ENCODE peak calls at places on chromosomes 7 and 10, in eight cellular contexts. X, V, Q, W, G, D, U and A are unnamed samples.

GRCh38 chr10:67976292-67977245 is 92.1 kb downstream of the SIRT1 start:
- DNase-seq in U (no peak), D (no peak), G (no peak), Q (no peak), X (peak; percentile 19), V (no peak), W (no peak), A (peak; percentile 85)

GRCh38 chr7:115357213-115357999 is 435.5 kb downstream of the MDFIC start:
- DNase-seq in U (peak; percentile 87), D (no peak), X (peak; percentile 94), V (no peak), Q (no peak), W (no peak), G (no peak), A (no peak)

GRCh38 chr7:18754766-18755165 is 259.2 kb downstream of the HDAC9 start:
- DNase-seq in U (peak; percentile 40), Q (no peak), X (peak; percentile 16), D (no peak), W (no peak), G (no peak), V (peak; percentile 46), A (no peak)

GRCh38 chr10:129541208-129541607 is 74.2 kb downstream of the MGMT start:
- DNase-seq in U (peak; percentile 26), V (no peak), X (peak; percentile 36), G (no peak), W (no peak), Q (no peak), D (no peak), A (no peak)

GRCh38 chr10:69220041-69220451 is at the start of gene HKDC1:
- DNase-seq in G (no peak), V (no peak), X (no peak), D (no peak), Q (no peak), U (no peak), W (no peak), A (peak; percentile 56)

GRCh38 chr7:77524732-77525131 is 12.4 kb upstream of the PTPN12 start:
- DNase-seq in G (no peak), U (no peak), X (no peak), V (no peak), D (no peak), W (no peak), Q (no peak), A (no peak)

GRCh38 chr7:149584009-149584408 is 86.4 kb upstream of the ZNF746 start:
- DNase-seq in V (no peak), G (no peak), X (no peak), D (no peak), Q (no peak), W (no peak), U (no peak), A (no peak)

GRCh38 chr10:17273403-17273802 is 45.4 kb downstream of the VIM start:
- DNase-seq in V (peak; percentile 88), X (peak; percentile 80), Q (no peak), D (no peak), U (peak; percentile 22), W (no peak), G (peak; percentile 22), A (no peak)

GRCh38 chr7:77419102-77419501 is 3.0 kb upstream of the GSAP start:
- DNase-seq in W (no peak), Q (no peak), U (no peak), D (no peak), X (no peak), G (no peak), V (no peak), A (no peak)

GRCh38 chr10:103892181-103892580 is 25.8 kb downstream of the STN1 start:
- DNase-seq in G (no peak), D (no peak), V (no peak), Q (no peak), W (no peak), U (no peak), X (no peak), A (no peak)
- H3K4me1 ChIP-seq in G (peaks cover 78% of the 10 kb centered on the region), D (peaks cover 87% of the 10 kb centered on the region), V (peaks cover 73% of the 10 kb centered on the region), Q (peaks cover 62% of the 10 kb centered on the region), W (peaks cover 37% of the 10 kb centered on the region), U (peaks cover 30% of the 10 kb centered on the region), X (peaks cover 30% of the 10 kb centered on the region), A (peaks cover 63% of the 10 kb centered on the region)

GRCh38 chr10:126731613-126731995 is 61.1 kb upstream of the C10orf90 start:
- DNase-seq in X (no peak), U (peak; percentile 63), G (no peak), V (no peak), Q (no peak), D (no peak), W (no peak), A (no peak)

GRCh38 chr10:126732308-126732707 is 61.8 kb upstream of the C10orf90 start:
- DNase-seq in V (no peak), U (no peak), X (no peak), W (no peak), G (no peak), Q (no peak), D (no peak), A (no peak)

GRCh38 chr10:126734957-126735356 is 64.5 kb upstream of the C10orf90 start:
- DNase-seq in D (no peak), U (peak; percentile 26), V (peak; percentile 25), X (no peak), G (no peak), W (no peak), Q (no peak), A (no peak)

GRCh38 chr10:126736737-126737136 is 66.2 kb upstream of the C10orf90 start:
- DNase-seq in U (no peak), D (no peak), G (no peak), V (no peak), W (no peak), X (no peak), Q (no peak), A (no peak)

DNA sequence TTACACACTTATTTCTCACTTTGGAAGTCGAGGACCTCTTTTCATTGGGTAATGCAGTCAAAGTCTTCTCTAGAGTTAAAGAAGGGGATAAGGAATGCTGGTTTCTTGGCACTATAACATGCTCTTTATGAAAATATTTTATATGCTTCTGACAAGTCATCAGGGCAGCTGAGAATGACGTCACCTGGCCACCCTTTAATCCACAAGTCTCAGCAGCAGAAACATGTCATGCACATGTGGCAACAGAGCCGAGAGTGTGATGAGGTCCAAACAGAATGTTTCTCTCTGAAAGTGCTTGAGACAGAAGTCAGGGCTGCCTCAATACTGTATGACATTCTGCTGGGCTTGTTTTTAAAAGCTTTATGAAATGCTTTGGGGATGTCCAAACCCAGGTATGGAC is 63.5 kb upstream of the C10orf90 start:
- DNase-seq in W (no peak), G (no peak), U (peak; percentile 82), D (no peak), V (peak; percentile 66), X (peak; percentile 11), Q (no peak), A (no peak)
- TF ChIP-seq CTCF in W (no peak), G (no peak), U (no peak), D (no peak), V (no peak), X (no peak), Q (no peak), A (no peak)

GRCh38 chr10:45410489-45410806 is 36.4 kb downstream of the ALOX5 start:
- DNase-seq in G (no peak), U (no peak), D (no peak), W (no peak), V (no peak), X (no peak), Q (no peak), A (no peak)
- H3K36me3 ChIP-seq in G (no peaks in the 10 kb centered on the region), U (no peaks in the 10 kb centered on the region), D (peaks cover 6% of the 10 kb centered on the region), W (no peaks in the 10 kb centered on the region), V (no peaks in the 10 kb centered on the region), X (no peaks in the 10 kb centered on the region), Q (no peaks in the 10 kb centered on the region), A (no peaks in the 10 kb centered on the region)

DNA sequence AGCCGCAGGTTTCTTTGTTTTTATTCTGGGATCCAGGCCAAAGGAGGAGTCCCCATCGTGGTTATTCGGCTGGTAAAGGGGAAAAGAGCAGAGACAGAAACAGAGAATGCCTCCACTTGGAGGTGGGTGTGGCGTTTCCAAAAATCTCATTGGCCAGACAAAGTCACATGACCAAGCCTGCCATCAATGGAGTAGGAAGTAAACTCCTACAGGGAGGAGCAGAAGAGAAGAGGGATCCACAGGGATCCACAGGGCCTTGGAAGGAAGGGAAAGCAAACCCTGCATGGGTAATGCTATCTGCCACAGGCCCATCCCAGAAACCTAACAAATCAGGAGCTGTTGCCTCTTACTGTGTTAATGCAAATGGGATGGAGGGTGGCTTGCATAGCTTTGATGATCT is 425.7 kb upstream of the GALNT17 start:
- DNase-seq in W (no peak), U (no peak), G (no peak), D (no peak), Q (no peak), X (no peak), V (no peak), A (no peak)
- H3K4me1 ChIP-seq in W (peaks cover 7% of the 10 kb centered on the region), U (peaks cover 7% of the 10 kb centered on the region), G (no peaks in the 10 kb centered on the region), D (peaks cover 25% of the 10 kb centered on the region), Q (peaks cover 24% of the 10 kb centered on the region), X (peaks cover 5% of the 10 kb centered on the region), V (peaks cover 19% of the 10 kb centered on the region), A (peaks cover 5% of the 10 kb centered on the region)

GRCh38 chr7:29207469-29207868 is 12.9 kb downstream of the CHN2 start:
- DNase-seq in X (no peak), V (no peak), U (no peak), W (no peak), D (no peak), Q (no peak), G (no peak), A (no peak)

GRCh38 chr7:29207023-29207422 is 12.4 kb downstream of the CHN2 start:
- DNase-seq in G (no peak), V (no peak), W (no peak), Q (no peak), U (no peak), X (no peak), D (no peak), A (no peak)

GRCh38 chr7:29204491-29205281 is 10.1 kb downstream of the CHN2 start:
- DNase-seq in U (no peak), V (no peak), Q (no peak), G (no peak), W (no peak), D (no peak), X (no peak), A (no peak)

GRCh38 chr7:29209745-29210144 is 15.2 kb downstream of the CHN2 start:
- DNase-seq in D (no peak), Q (no peak), V (no peak), X (no peak), W (no peak), G (no peak), U (no peak), A (no peak)

DNA sequence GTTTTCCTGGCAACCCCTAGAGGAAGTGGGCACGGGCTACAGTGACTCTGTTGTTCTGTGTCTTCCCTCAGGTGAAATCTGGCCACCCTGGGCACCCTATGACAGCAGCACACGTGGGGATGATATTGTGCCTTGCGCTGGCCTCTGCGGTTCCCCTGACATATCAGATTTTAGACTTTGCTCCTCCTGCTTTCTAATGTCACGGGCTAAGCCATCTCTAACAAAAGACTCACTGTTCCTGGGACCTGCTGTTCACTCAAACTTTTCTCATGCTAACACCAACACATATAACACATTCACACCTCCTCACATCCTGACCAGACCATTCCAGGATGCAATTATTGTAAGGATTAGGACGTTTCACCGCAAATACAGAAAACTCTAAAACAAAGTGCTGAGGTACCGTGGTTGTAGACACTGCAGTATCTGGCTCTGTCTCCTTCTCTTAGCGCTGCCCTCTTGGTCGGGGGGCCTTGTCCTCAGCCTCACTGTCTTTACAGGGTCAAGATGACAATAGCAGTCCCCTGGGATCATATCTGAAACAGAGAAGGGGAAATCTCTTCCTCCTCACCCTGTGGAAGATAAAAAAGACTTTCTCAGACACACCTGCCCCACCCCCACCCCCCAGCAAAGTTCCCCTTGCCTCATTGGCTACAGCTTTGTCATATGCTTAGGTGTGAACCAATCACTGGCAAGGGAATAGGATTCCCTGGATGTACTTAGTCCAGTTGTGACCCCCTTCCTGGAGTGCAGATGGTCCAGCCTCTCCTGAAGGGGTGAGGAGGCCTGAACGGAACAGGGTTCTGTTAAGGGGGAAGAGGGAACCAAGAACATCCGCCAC is 14.1 kb downstream of the CHN2 start:
- DNase-seq in W (no peak), U (no peak), D (no peak), G (no peak), V (no peak), X (no peak), Q (peak; percentile 15), A (no peak)
- TF ChIP-seq CTCF in W (no peak), U (no peak), D (no peak), G (no peak), V (no peak), X (no peak), Q (no peak), A (no peak)